ENCODE peak calls at places on chromosomes 5 and 9, in eight cellular contexts. L is CD8-positive, alpha-beta T cell; A is heart left ventricle; H is choroid plexus epithelial cell; R is GM12865; C is AG10803; S is lung; X is MM.1S. N is an unnamed sample.

GRCh38 chr5:33343661-33344327 is 97.0 kb upstream of the TARS1 start:
- DNase-seq in L (no peak), A (no peak), H (peak), R (no peak), C (peak), S (no peak), X (no peak), N (peak)

GRCh38 chr9:93207326-93207814 is 23.4 kb downstream of the WNK2 start:
- DNase-seq in L (no peak), A (peak), H (peak), R (no peak), C (peak), S (no peak), X (no peak), N (peak)

GRCh38 chr9:78678901-78679300 is 382.0 kb downstream of the PSAT1 start:
- DNase-seq in L (no peak), A (no peak), H (no peak), R (no peak), C (no peak), S (no peak), X (no peak), N (no peak)

GRCh38 chr5:44387911-44388310 is 1.3 kb downstream of the FGF10 start:
- DNase-seq in L (no peak), A (no peak), H (no peak), R (no peak), C (no peak), S (no peak), X (no peak), N (no peak)

GRCh38 chr5:133925269-133925668 is 43.2 kb downstream of the C5orf15 start:
- DNase-seq in L (no peak), A (no peak), H (no peak), R (no peak), C (no peak), S (no peak), X (no peak), N (no peak)

GRCh38 chr5:65199988-65200668 is 281.6 kb downstream of the ADAMTS6 start:
- DNase-seq in L (no peak), A (no peak), H (peak), R (no peak), C (peak), S (no peak), X (no peak), N (peak)

GRCh38 chr9:17824191-17824926 is 245.5 kb downstream of the SH3GL2 start:
- DNase-seq in L (no peak), A (no peak), H (peak), R (no peak), C (peak), S (no peak), X (peak), N (no peak)

GRCh38 chr9:13090588-13090987 is 188.9 kb downstream of the MPDZ start:
- DNase-seq in L (no peak), A (no peak), H (peak), R (no peak), C (no peak), S (no peak), X (no peak), N (no peak)

GRCh38 chr5:145540375-145540774 is 294.8 kb downstream of the PRELID2 start:
- DNase-seq in L (no peak), A (no peak), H (peak), R (no peak), C (no peak), S (no peak), X (no peak), N (no peak)

GRCh38 chr9:655875-656274 is 185.6 kb upstream of the DMRT1 start:
- DNase-seq in L (no peak), A (peak), H (peak), R (no peak), C (peak), S (peak), X (no peak), N (peak)

GRCh38 chr9:982660-983240 is 6.3 kb downstream of the DMRT3 start:
- DNase-seq in L (no peak), A (no peak), H (no peak), R (no peak), C (no peak), S (no peak), X (no peak), N (no peak)

GRCh38 chr9:37575511-37575914 is 667 bp downstream of the FBXO10 start:
- DNase-seq in L (no peak), A (no peak), H (no peak), R (peak), C (no peak), S (no peak), X (peak), N (no peak)

GRCh38 chr9:96367943-96368342 is 15.6 kb downstream of the SLC35D2 start:
- DNase-seq in L (no peak), A (no peak), H (no peak), R (no peak), C (no peak), S (no peak), X (no peak), N (no peak)

GRCh38 chr9:121785673-121786542 is 134.5 kb downstream of the DAB2IP start:
- DNase-seq in L (no peak), A (no peak), H (no peak), R (no peak), C (no peak), S (no peak), X (no peak), N (no peak)

GRCh38 chr9:109349431-109349846 is 28.6 kb upstream of the EPB41L4B start:
- DNase-seq in L (no peak), A (no peak), H (peak), R (no peak), C (peak), S (no peak), X (no peak), N (peak)

GRCh38 chr5:83608122-83608521 is 112.5 kb downstream of the HAPLN1 start:
- DNase-seq in L (no peak), A (no peak), H (peak), R (peak), C (peak), S (no peak), X (peak), N (peak)

GRCh38 chr9:135734616-135735144 is 32.7 kb downstream of the KCNT1 start:
- DNase-seq in L (no peak), A (no peak), H (no peak), R (no peak), C (no peak), S (no peak), X (no peak), N (no peak)

GRCh38 chr5:96601811-96602244 is 60.3 kb upstream of the CAST start:
- DNase-seq in L (peak), A (no peak), H (peak), R (peak), C (peak), S (peak), X (peak), N (peak)

GRCh38 chr5:151141535-151141934 is 16.0 kb downstream of the ANXA6 start:
- DNase-seq in L (peak), A (peak), H (peak), R (peak), C (no peak), S (no peak), X (peak), N (no peak)

GRCh38 chr5:115423541-115423940 is 121.0 kb downstream of the FEM1C start:
- DNase-seq in L (no peak), A (peak), H (no peak), R (no peak), C (no peak), S (peak), X (no peak), N (no peak)

GRCh38 chr9:83312543-83312942 is 225.7 kb downstream of the FRMD3 start:
- DNase-seq in L (no peak), A (no peak), H (no peak), R (no peak), C (no peak), S (no peak), X (no peak), N (no peak)

GRCh38 chr9:17795708-17796107 is 216.8 kb downstream of the SH3GL2 start:
- DNase-seq in L (no peak), A (no peak), H (no peak), R (no peak), C (no peak), S (no peak), X (no peak), N (peak)

GRCh38 chr5:179731791-179732411 is 721 bp upstream of the MAML1 start:
- DNase-seq in L (peak), A (peak), H (peak), R (peak), C (peak), S (peak), X (no peak), N (peak)

GRCh38 chr9:18438300-18438925 is 35.5 kb upstream of the ADAMTSL1 start:
- DNase-seq in L (no peak), A (peak), H (peak), R (no peak), C (no peak), S (no peak), X (no peak), N (no peak)

GRCh38 chr5:150138551-150139265 is 16.9 kb downstream of the PDGFRB start:
- DNase-seq in L (no peak), A (peak), H (peak), R (no peak), C (peak), S (peak), X (no peak), N (peak)

GRCh38 chr5:151202381-151203139 is 21.3 kb downstream of the CCDC69 start:
- DNase-seq in L (peak), A (no peak), H (peak), R (peak), C (peak), S (peak), X (no peak), N (no peak)

GRCh38 chr9:87490225-87490624 is 7.4 kb upstream of the DAPK1 start:
- DNase-seq in L (no peak), A (no peak), H (no peak), R (no peak), C (no peak), S (no peak), X (no peak), N (no peak)

GRCh38 chr5:91171322-91171721 is 211.8 kb downstream of the ARRDC3 start:
- DNase-seq in L (no peak), A (no peak), H (no peak), R (no peak), C (no peak), S (no peak), X (no peak), N (no peak)

GRCh38 chr9:70303268-70303667 is 44.5 kb downstream of the SMC5 start:
- DNase-seq in L (no peak), A (no peak), H (no peak), R (no peak), C (peak), S (no peak), X (no peak), N (no peak)

GRCh38 chr9:133173056-133173455 is 9.3 kb upstream of the GBGT1 start:
- DNase-seq in L (no peak), A (no peak), H (no peak), R (no peak), C (no peak), S (no peak), X (no peak), N (no peak)

GRCh38 chr9:133169102-133169501 is 5.4 kb upstream of the GBGT1 start:
- DNase-seq in L (no peak), A (no peak), H (no peak), R (no peak), C (no peak), S (no peak), X (no peak), N (no peak)

GRCh38 chr9:133170716-133171115 is 7.0 kb upstream of the GBGT1 start:
- DNase-seq in L (no peak), A (no peak), H (no peak), R (no peak), C (no peak), S (no peak), X (no peak), N (no peak)

GRCh38 chr9:133168432-133168831 is 4.7 kb upstream of the GBGT1 start:
- DNase-seq in L (no peak), A (no peak), H (peak), R (no peak), C (no peak), S (no peak), X (no peak), N (no peak)

DNA sequence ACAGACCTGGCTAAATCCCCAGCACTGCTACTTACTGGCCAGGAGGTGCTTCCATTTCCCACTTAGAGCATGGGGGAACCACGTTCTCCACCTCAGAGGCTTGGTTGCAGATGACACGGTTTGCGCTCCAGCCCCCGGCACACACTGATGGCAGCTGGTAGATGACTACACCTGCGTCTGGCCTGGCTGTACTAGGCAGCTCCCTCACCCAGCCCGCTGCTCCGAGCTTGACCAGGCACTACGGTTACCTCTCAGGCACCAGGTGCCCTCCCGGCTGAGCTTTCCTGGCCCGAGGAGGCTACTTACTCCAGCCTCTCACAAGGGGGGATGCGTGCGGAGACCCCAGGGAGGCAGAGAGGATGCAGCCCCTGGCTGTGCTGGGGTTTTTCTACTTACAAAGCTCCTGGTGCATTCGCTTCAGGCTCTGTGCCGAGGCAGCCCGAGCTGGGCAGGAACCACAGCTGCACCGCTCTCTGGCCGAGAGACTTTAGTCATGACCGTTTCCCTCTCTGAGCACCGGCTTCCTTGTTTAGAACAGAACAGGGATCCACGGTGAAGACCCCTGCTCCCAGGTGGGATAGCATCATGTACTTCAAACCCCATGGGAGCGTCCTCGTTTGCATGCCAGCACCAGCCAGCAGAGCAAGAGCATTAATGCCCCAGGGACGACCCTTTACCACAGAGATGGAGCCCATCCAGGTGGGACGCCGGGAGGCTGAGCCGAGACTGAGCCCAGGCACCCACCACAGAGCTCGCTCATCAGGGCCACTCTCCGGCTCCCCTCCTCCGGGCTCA is 7.6 kb upstream of the GBGT1 start:
- DNase-seq in L (no peak), A (no peak), H (no peak), R (no peak), C (no peak), S (no peak), X (no peak), N (no peak)
- H3K4me3 ChIP-seq in L (no peak), A (no peak), H (no peak), R (no peak), C (no peak), S (no peak), X (no peak), N (no peak)

GRCh38 chr5:75167345-75167744 is 69.3 kb downstream of the ANKRD31 start:
- DNase-seq in L (no peak), A (no peak), H (peak), R (peak), C (peak), S (no peak), X (no peak), N (no peak)
- TF ChIP-seq CTCF in L (no peak), A (no peak), H (peak), R (no peak), C (peak), S (no peak), X (peak), N (peak)

DNA sequence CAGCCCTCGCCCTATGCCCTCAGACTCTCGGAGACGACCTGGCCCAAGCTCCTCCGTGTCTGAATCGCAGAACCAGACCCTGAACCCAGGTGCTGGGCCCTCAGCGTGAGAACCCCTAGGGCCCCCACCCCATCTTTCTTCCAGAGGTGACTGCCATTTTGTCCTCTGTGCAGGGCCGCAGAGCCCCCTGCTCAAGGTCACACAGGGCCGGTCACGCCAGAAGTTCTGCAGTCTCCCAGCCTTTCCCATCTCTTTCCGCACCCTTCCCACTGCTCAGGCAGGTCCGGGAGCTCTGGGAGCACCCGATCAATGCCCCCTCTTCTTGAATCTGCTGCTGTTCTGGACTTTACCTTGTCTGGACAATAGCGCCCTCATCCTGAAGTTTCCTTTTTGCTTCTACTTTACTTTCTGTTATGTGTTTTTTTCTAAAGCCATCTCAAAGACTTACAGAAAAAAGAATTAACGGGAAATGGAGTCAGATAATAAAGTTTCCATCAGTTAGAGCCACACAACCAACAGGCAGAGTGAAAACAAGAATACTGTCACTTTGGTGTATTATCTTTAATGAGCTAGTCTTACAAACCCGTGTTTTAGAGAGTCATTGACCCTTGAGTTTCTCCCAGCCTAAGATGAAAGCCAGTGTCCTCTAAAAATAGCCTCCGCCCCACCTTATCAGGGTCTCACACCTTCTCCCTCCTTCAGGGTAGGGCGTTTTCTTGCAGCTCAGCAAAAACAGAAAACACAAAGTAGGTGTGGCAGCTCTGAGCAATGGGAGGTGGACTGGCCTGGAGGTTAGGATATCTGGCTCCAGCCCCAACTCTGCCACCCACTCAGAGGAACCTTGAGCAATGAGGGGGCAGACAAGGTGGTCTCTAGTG is 1.8 kb downstream of the TMOD1 start:
- DNase-seq in L (no peak), A (no peak), H (no peak), R (peak), C (no peak), S (peak), X (no peak), N (no peak)
- H3K4me3 ChIP-seq in L (no peak), A (peak), H (no peak), R (peak), C (no peak), S (peak), X (no peak), N (no peak)

GRCh38 chr9:127684576-127684975 is 22.2 kb upstream of the CFAP157 start:
- DNase-seq in L (no peak), A (no peak), H (peak), R (no peak), C (peak), S (no peak), X (no peak), N (no peak)
- TF ChIP-seq CTCF in L (no peak), A (no peak), H (no peak), R (no peak), C (no peak), S (no peak), X (no peak), N (no peak)

DNA sequence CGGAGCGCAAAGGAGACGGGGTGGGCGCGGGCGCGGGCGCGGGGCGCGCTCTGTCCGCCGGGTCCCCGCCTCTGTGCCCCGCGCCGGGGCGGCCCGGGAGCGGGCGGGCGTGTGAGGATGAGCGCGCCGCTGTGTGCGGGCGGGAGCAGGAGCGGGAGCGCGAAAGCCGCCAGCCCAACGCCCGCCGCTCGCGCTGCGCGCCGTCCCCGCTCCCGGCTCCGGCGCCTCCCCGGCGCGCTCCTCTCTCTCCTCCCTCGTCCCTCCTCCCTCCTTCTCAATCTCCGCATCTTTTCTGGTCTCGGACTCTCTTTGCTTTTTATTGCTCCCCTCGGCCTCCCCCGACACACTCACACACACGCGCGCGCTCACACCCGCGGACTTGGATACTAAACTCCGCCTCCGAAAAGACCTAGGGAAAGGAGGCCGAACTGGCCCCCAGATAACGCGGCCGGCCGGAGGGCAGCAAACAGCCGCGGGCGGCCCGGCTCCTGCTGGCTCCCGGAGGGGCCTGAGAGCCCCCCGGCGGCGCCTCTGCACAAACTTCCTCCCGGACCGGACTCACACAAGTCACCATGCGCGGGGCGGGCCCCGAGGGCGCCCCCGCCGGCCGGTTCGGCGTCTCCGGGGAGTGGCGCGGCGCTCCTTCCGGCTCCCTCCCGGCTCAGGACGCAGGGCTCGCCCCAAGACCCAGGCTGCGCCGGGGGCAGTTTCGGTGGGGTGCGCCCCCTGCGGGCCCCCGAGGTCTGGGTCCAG is at the start of gene FIBCD1:
- DNase-seq in L (no peak), A (peak), H (peak), R (peak), C (peak), S (no peak), X (no peak), N (no peak)
- H3K4me3 ChIP-seq in L (no peak), A (peak), H (peak), R (peak), C (peak), S (no peak), X (no peak), N (peak)

DNA sequence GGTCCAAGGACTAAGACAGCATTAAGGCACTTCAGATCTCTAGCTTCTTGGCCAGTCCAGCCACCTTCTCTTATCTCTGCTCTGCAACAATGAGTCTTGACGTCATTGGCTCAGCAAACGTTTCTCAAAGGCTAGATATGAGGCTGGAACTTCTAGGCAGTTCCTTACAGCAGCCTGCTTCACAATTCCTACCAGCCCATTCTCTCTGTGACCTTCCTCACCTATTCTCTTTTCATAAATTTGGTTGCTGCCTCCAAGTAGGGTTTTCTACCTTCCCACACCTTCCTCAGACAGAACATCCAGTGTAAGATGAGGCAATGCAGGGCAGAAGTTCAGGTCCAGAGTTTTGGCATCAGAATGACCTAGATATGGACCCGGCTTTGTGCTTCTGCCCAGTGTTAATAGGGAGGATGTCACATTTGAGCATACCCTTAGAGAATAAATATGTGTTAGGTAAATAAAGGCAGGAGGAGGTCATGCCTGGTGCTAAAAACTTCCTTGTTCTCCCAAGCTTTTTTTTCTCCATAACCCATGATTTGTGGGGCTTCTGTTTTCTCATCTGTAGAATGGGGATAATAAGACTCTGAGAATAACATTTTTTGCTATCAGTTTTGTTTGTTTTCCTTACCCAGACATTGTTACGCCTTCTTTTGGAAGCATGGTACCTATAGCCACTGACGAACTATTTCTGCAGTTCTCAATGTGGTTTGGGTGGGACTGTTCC is 220.7 kb upstream of the TRIM32 start:
- DNase-seq in L (no peak), A (no peak), H (no peak), R (no peak), C (no peak), S (no peak), X (no peak), N (no peak)
- TF ChIP-seq CTCF in L (no peak), A (no peak), H (no peak), R (no peak), C (no peak), S (no peak), X (no peak), N (no peak)